ENCODE peak calls at places on chromosomes 11 and 22, in eight cellular contexts. One of them, this sample, is unnamed.
A peak's percentile ranks its signal among the peaks of the same experiment; 100 is the strongest.

GRCh38 chr11:107999759-108000455 is 8.8 kb upstream of the CUL5 start:
- DNase-seq in body of pancreas: no peak
- DNase-seq in GDM1: peak; percentile 3
- DNase-seq in caudate nucleus: no peak
- DNase-seq in activated T-helper 9 cell treated with anti-CD3 and anti-CD28 coated beads, Interleukin-2, amount 50 U/mL, for 16 hours: no peak
- DNase-seq in mesenchymal stem cell: peak; percentile 68
- DNase-seq in A549: peak; percentile 61
- DNase-seq in pulmonary artery endothelial cell: peak; percentile 8
- DNase-seq in this sample: peak; percentile 88

GRCh38 chr22:26751217-26751616 is 93.8 kb downstream of the MIAT start:
- DNase-seq in body of pancreas: no peak
- DNase-seq in GDM1: no peak
- DNase-seq in caudate nucleus: peak; percentile 67
- DNase-seq in activated T-helper 9 cell treated with anti-CD3 and anti-CD28 coated beads, Interleukin-2, amount 50 U/mL, for 16 hours: no peak
- DNase-seq in mesenchymal stem cell: peak; percentile 37
- DNase-seq in A549: peak; percentile 87
- DNase-seq in pulmonary artery endothelial cell: peak; percentile 71
- DNase-seq in this sample: no peak

GRCh38 chr22:24224468-24224867 is 20.4 kb downstream of the GGT5 start:
- DNase-seq in body of pancreas: no peak
- DNase-seq in GDM1: no peak
- DNase-seq in caudate nucleus: no peak
- DNase-seq in activated T-helper 9 cell treated with anti-CD3 and anti-CD28 coated beads, Interleukin-2, amount 50 U/mL, for 16 hours: no peak
- DNase-seq in mesenchymal stem cell: no peak
- DNase-seq in A549: no peak
- DNase-seq in pulmonary artery endothelial cell: no peak
- DNase-seq in this sample: no peak

GRCh38 chr11:121699801-121700200 is 247.0 kb upstream of the SORL1-AS1 start:
- DNase-seq in body of pancreas: no peak
- DNase-seq in GDM1: no peak
- DNase-seq in caudate nucleus: no peak
- DNase-seq in activated T-helper 9 cell treated with anti-CD3 and anti-CD28 coated beads, Interleukin-2, amount 50 U/mL, for 16 hours: no peak
- DNase-seq in mesenchymal stem cell: no peak
- DNase-seq in A549: no peak
- DNase-seq in pulmonary artery endothelial cell: no peak
- DNase-seq in this sample: no peak

GRCh38 chr11:124891390-124891861 is 6.2 kb downstream of the ROBO4 start:
- DNase-seq in body of pancreas: no peak
- DNase-seq in GDM1: no peak
- DNase-seq in caudate nucleus: no peak
- DNase-seq in activated T-helper 9 cell treated with anti-CD3 and anti-CD28 coated beads, Interleukin-2, amount 50 U/mL, for 16 hours: no peak
- DNase-seq in mesenchymal stem cell: no peak
- DNase-seq in A549: no peak
- DNase-seq in pulmonary artery endothelial cell: no peak
- DNase-seq in this sample: no peak

GRCh38 chr11:125312812-125313211 is 148.3 kb downstream of the PKNOX2 start:
- DNase-seq in body of pancreas: no peak
- DNase-seq in GDM1: no peak
- DNase-seq in caudate nucleus: no peak
- DNase-seq in activated T-helper 9 cell treated with anti-CD3 and anti-CD28 coated beads, Interleukin-2, amount 50 U/mL, for 16 hours: no peak
- DNase-seq in mesenchymal stem cell: no peak
- DNase-seq in A549: no peak
- DNase-seq in pulmonary artery endothelial cell: no peak
- DNase-seq in this sample: no peak

GRCh38 chr22:26416670-26417270 is 12.3 kb upstream of the ASPHD2 start:
- DNase-seq in body of pancreas: no peak
- DNase-seq in GDM1: no peak
- DNase-seq in caudate nucleus: no peak
- DNase-seq in activated T-helper 9 cell treated with anti-CD3 and anti-CD28 coated beads, Interleukin-2, amount 50 U/mL, for 16 hours: no peak
- DNase-seq in mesenchymal stem cell: peak; percentile 46
- DNase-seq in A549: no peak
- DNase-seq in pulmonary artery endothelial cell: no peak
- DNase-seq in this sample: peak; percentile 67

GRCh38 chr11:73141031-73141308 is 1.1 kb downstream of the FCHSD2 start:
- DNase-seq in body of pancreas: peak; percentile 25
- DNase-seq in GDM1: no peak
- DNase-seq in caudate nucleus: no peak
- DNase-seq in activated T-helper 9 cell treated with anti-CD3 and anti-CD28 coated beads, Interleukin-2, amount 50 U/mL, for 16 hours: no peak
- DNase-seq in mesenchymal stem cell: peak; percentile 51
- DNase-seq in A549: peak; percentile 17
- DNase-seq in pulmonary artery endothelial cell: no peak
- DNase-seq in this sample: peak; percentile 28

GRCh38 chr11:44811841-44812448 is 85.2 kb downstream of the TSPAN18 start:
- DNase-seq in body of pancreas: no peak
- DNase-seq in GDM1: no peak
- DNase-seq in caudate nucleus: no peak
- DNase-seq in activated T-helper 9 cell treated with anti-CD3 and anti-CD28 coated beads, Interleukin-2, amount 50 U/mL, for 16 hours: no peak
- DNase-seq in mesenchymal stem cell: no peak
- DNase-seq in A549: no peak
- DNase-seq in pulmonary artery endothelial cell: no peak
- DNase-seq in this sample: no peak

GRCh38 chr11:130486981-130487380 is 38.5 kb downstream of the ADAMTS15 start:
- DNase-seq in body of pancreas: no peak
- DNase-seq in GDM1: no peak
- DNase-seq in caudate nucleus: no peak
- DNase-seq in activated T-helper 9 cell treated with anti-CD3 and anti-CD28 coated beads, Interleukin-2, amount 50 U/mL, for 16 hours: no peak
- DNase-seq in mesenchymal stem cell: no peak
- DNase-seq in A549: no peak
- DNase-seq in pulmonary artery endothelial cell: no peak
- DNase-seq in this sample: no peak

GRCh38 chr11:20111871-20112270 is 48.4 kb downstream of the DBX1 start:
- DNase-seq in body of pancreas: no peak
- DNase-seq in GDM1: no peak
- DNase-seq in caudate nucleus: no peak
- DNase-seq in activated T-helper 9 cell treated with anti-CD3 and anti-CD28 coated beads, Interleukin-2, amount 50 U/mL, for 16 hours: no peak
- DNase-seq in mesenchymal stem cell: no peak
- DNase-seq in A549: no peak
- DNase-seq in pulmonary artery endothelial cell: no peak
- DNase-seq in this sample: no peak

GRCh38 chr11:9799901-9800300 is 136.0 kb downstream of the SWAP70 start:
- DNase-seq in body of pancreas: no peak
- DNase-seq in GDM1: no peak
- DNase-seq in caudate nucleus: no peak
- DNase-seq in activated T-helper 9 cell treated with anti-CD3 and anti-CD28 coated beads, Interleukin-2, amount 50 U/mL, for 16 hours: no peak
- DNase-seq in mesenchymal stem cell: no peak
- DNase-seq in A549: no peak
- DNase-seq in pulmonary artery endothelial cell: no peak
- DNase-seq in this sample: no peak

GRCh38 chr11:119299416-119299815 is 17.5 kb downstream of the MCAM start:
- DNase-seq in body of pancreas: no peak
- DNase-seq in GDM1: no peak
- DNase-seq in caudate nucleus: no peak
- DNase-seq in activated T-helper 9 cell treated with anti-CD3 and anti-CD28 coated beads, Interleukin-2, amount 50 U/mL, for 16 hours: no peak
- DNase-seq in mesenchymal stem cell: no peak
- DNase-seq in A549: no peak
- DNase-seq in pulmonary artery endothelial cell: no peak
- DNase-seq in this sample: no peak

GRCh38 chr11:31995525-31996123 is 95.2 kb upstream of the RCN1 start:
- DNase-seq in body of pancreas: no peak
- DNase-seq in GDM1: no peak
- DNase-seq in caudate nucleus: no peak
- DNase-seq in activated T-helper 9 cell treated with anti-CD3 and anti-CD28 coated beads, Interleukin-2, amount 50 U/mL, for 16 hours: no peak
- DNase-seq in mesenchymal stem cell: peak; percentile 23
- DNase-seq in A549: peak; percentile 1
- DNase-seq in pulmonary artery endothelial cell: no peak
- DNase-seq in this sample: peak; percentile 17

GRCh38 chr11:96925862-96926261 is 536.0 kb downstream of the JRKL start:
- DNase-seq in body of pancreas: no peak
- DNase-seq in GDM1: no peak
- DNase-seq in caudate nucleus: no peak
- DNase-seq in activated T-helper 9 cell treated with anti-CD3 and anti-CD28 coated beads, Interleukin-2, amount 50 U/mL, for 16 hours: no peak
- DNase-seq in mesenchymal stem cell: no peak
- DNase-seq in A549: no peak
- DNase-seq in pulmonary artery endothelial cell: no peak
- DNase-seq in this sample: no peak

GRCh38 chr11:131904756-131905155 is 534.3 kb downstream of the NTM start:
- DNase-seq in body of pancreas: no peak
- DNase-seq in GDM1: no peak
- DNase-seq in caudate nucleus: no peak
- DNase-seq in activated T-helper 9 cell treated with anti-CD3 and anti-CD28 coated beads, Interleukin-2, amount 50 U/mL, for 16 hours: no peak
- DNase-seq in mesenchymal stem cell: no peak
- DNase-seq in A549: no peak
- DNase-seq in pulmonary artery endothelial cell: no peak
- DNase-seq in this sample: no peak

GRCh38 chr11:85809881-85810280 is 1.1 kb downstream of the SYTL2 start:
- DNase-seq in body of pancreas: no peak
- DNase-seq in GDM1: no peak
- DNase-seq in caudate nucleus: no peak
- DNase-seq in activated T-helper 9 cell treated with anti-CD3 and anti-CD28 coated beads, Interleukin-2, amount 50 U/mL, for 16 hours: no peak
- DNase-seq in mesenchymal stem cell: peak; percentile 15
- DNase-seq in A549: peak; percentile 32
- DNase-seq in pulmonary artery endothelial cell: no peak
- DNase-seq in this sample: peak; percentile 66

GRCh38 chr22:31075961-31076360 is 5.2 kb upstream of the SMTN start:
- DNase-seq in body of pancreas: no peak
- DNase-seq in GDM1: no peak
- DNase-seq in caudate nucleus: no peak
- DNase-seq in activated T-helper 9 cell treated with anti-CD3 and anti-CD28 coated beads, Interleukin-2, amount 50 U/mL, for 16 hours: no peak
- DNase-seq in mesenchymal stem cell: no peak
- DNase-seq in A549: no peak
- DNase-seq in pulmonary artery endothelial cell: no peak
- DNase-seq in this sample: no peak

GRCh38 chr11:14907411-14908213 is 15.6 kb upstream of the CYP2R1 start:
- DNase-seq in body of pancreas: peak; percentile 86
- DNase-seq in GDM1: peak; percentile 61
- DNase-seq in caudate nucleus: peak; percentile 29
- DNase-seq in activated T-helper 9 cell treated with anti-CD3 and anti-CD28 coated beads, Interleukin-2, amount 50 U/mL, for 16 hours: peak; percentile 78
- DNase-seq in mesenchymal stem cell: peak; percentile 48
- DNase-seq in A549: peak; percentile 61
- DNase-seq in pulmonary artery endothelial cell: no peak
- DNase-seq in this sample: no peak

GRCh38 chr11:64339754-64340408 is at the start of gene CCDC88B:
- DNase-seq in body of pancreas: peak; percentile 16
- DNase-seq in GDM1: peak; percentile 71
- DNase-seq in caudate nucleus: no peak
- DNase-seq in activated T-helper 9 cell treated with anti-CD3 and anti-CD28 coated beads, Interleukin-2, amount 50 U/mL, for 16 hours: peak; percentile 78
- DNase-seq in mesenchymal stem cell: no peak
- DNase-seq in A549: no peak
- DNase-seq in pulmonary artery endothelial cell: no peak
- DNase-seq in this sample: no peak

GRCh38 chr11:34342008-34342533 is 15.7 kb downstream of the ABTB2 start:
- DNase-seq in body of pancreas: no peak
- DNase-seq in GDM1: no peak
- DNase-seq in caudate nucleus: no peak
- DNase-seq in activated T-helper 9 cell treated with anti-CD3 and anti-CD28 coated beads, Interleukin-2, amount 50 U/mL, for 16 hours: no peak
- DNase-seq in mesenchymal stem cell: peak; percentile 73
- DNase-seq in A549: no peak
- DNase-seq in pulmonary artery endothelial cell: no peak
- DNase-seq in this sample: no peak

GRCh38 chr11:707817-708420 is 1.9 kb downstream of the EPS8L2 start:
- DNase-seq in body of pancreas: peak; percentile 52
- DNase-seq in GDM1: no peak
- DNase-seq in caudate nucleus: no peak
- DNase-seq in activated T-helper 9 cell treated with anti-CD3 and anti-CD28 coated beads, Interleukin-2, amount 50 U/mL, for 16 hours: no peak
- DNase-seq in mesenchymal stem cell: no peak
- DNase-seq in A549: no peak
- DNase-seq in pulmonary artery endothelial cell: no peak
- DNase-seq in this sample: no peak

GRCh38 chr11:65586676-65587075 is 8.9 kb downstream of the KCNK7 start:
- DNase-seq in body of pancreas: no peak
- DNase-seq in GDM1: no peak
- DNase-seq in caudate nucleus: no peak
- DNase-seq in activated T-helper 9 cell treated with anti-CD3 and anti-CD28 coated beads, Interleukin-2, amount 50 U/mL, for 16 hours: no peak
- DNase-seq in mesenchymal stem cell: peak; percentile 51
- DNase-seq in A549: no peak
- DNase-seq in pulmonary artery endothelial cell: no peak
- DNase-seq in this sample: no peak

GRCh38 chr11:35621620-35622019 is 3.4 kb downstream of the FJX1 start:
- DNase-seq in body of pancreas: no peak
- DNase-seq in GDM1: no peak
- DNase-seq in caudate nucleus: no peak
- DNase-seq in activated T-helper 9 cell treated with anti-CD3 and anti-CD28 coated beads, Interleukin-2, amount 50 U/mL, for 16 hours: no peak
- DNase-seq in mesenchymal stem cell: no peak
- DNase-seq in A549: no peak
- DNase-seq in pulmonary artery endothelial cell: no peak
- DNase-seq in this sample: no peak

GRCh38 chr22:36629320-36629719 is 74.2 kb downstream of the CACNG2 start:
- DNase-seq in body of pancreas: no peak
- DNase-seq in GDM1: no peak
- DNase-seq in caudate nucleus: no peak
- DNase-seq in activated T-helper 9 cell treated with anti-CD3 and anti-CD28 coated beads, Interleukin-2, amount 50 U/mL, for 16 hours: no peak
- DNase-seq in mesenchymal stem cell: no peak
- DNase-seq in A549: no peak
- DNase-seq in pulmonary artery endothelial cell: no peak
- DNase-seq in this sample: no peak

GRCh38 chr22:39439170-39439569 is 17.6 kb upstream of the MGAT3 start:
- DNase-seq in body of pancreas: no peak
- DNase-seq in GDM1: no peak
- DNase-seq in caudate nucleus: no peak
- DNase-seq in activated T-helper 9 cell treated with anti-CD3 and anti-CD28 coated beads, Interleukin-2, amount 50 U/mL, for 16 hours: no peak
- DNase-seq in mesenchymal stem cell: peak; percentile 78
- DNase-seq in A549: peak; percentile 38
- DNase-seq in pulmonary artery endothelial cell: no peak
- DNase-seq in this sample: no peak

GRCh38 chr11:134689886-134690285 is 277.8 kb upstream of the B3GAT1 start:
- DNase-seq in body of pancreas: no peak
- DNase-seq in GDM1: no peak
- DNase-seq in caudate nucleus: no peak
- DNase-seq in activated T-helper 9 cell treated with anti-CD3 and anti-CD28 coated beads, Interleukin-2, amount 50 U/mL, for 16 hours: no peak
- DNase-seq in mesenchymal stem cell: no peak
- DNase-seq in A549: no peak
- DNase-seq in pulmonary artery endothelial cell: no peak
- DNase-seq in this sample: no peak

This sample was measured in HTR-8/SVneo.